ENCODE peak calls at places on chromosomes 1 and 21, in ten cellular contexts. One of them, this sample, is unnamed.
A peak's percentile ranks its signal among the peaks of the same experiment; 100 is the strongest.

GRCh38 chr1:29859126-29859525 is 622.8 kb downstream of the PTPRU start:
- DNase-seq in memory B cell: no peak
- DNase-seq in SHP77: no peak
- DNase-seq in RCC 7860: no peak
- DNase-seq in endothelial cell: no peak
- DNase-seq in T-cell: no peak
- DNase-seq in choroid plexus epithelial cell: no peak
- DNase-seq in sigmoid colon: no peak
- DNase-seq in mucosa of gallbladder: no peak
- DNase-seq in GM20000: no peak
- DNase-seq in this sample: no peak

GRCh38 chr1:54517536-54517935 is 30.5 kb upstream of the ACOT11 start:
- DNase-seq in memory B cell: no peak
- DNase-seq in SHP77: no peak
- DNase-seq in RCC 7860: no peak
- DNase-seq in endothelial cell: no peak
- DNase-seq in T-cell: no peak
- DNase-seq in choroid plexus epithelial cell: no peak
- DNase-seq in sigmoid colon: no peak
- DNase-seq in mucosa of gallbladder: no peak
- DNase-seq in GM20000: no peak
- DNase-seq in this sample: no peak

GRCh38 chr1:150609726-150610125 is 19.7 kb downstream of the ENSA start:
- DNase-seq in memory B cell: no peak
- DNase-seq in SHP77: no peak
- DNase-seq in RCC 7860: no peak
- DNase-seq in endothelial cell: no peak
- DNase-seq in T-cell: no peak
- DNase-seq in choroid plexus epithelial cell: peak; percentile 71
- DNase-seq in sigmoid colon: no peak
- DNase-seq in mucosa of gallbladder: no peak
- DNase-seq in GM20000: no peak
- DNase-seq in this sample: no peak

GRCh38 chr1:172991674-172992400 is 58.9 kb downstream of the TNFSF18 start:
- DNase-seq in memory B cell: no peak
- DNase-seq in SHP77: no peak
- DNase-seq in RCC 7860: no peak
- DNase-seq in endothelial cell: no peak
- DNase-seq in T-cell: no peak
- DNase-seq in choroid plexus epithelial cell: no peak
- DNase-seq in sigmoid colon: no peak
- DNase-seq in mucosa of gallbladder: no peak
- DNase-seq in GM20000: no peak
- DNase-seq in this sample: no peak

GRCh38 chr1:204255966-204256365 is 42.2 kb upstream of the GOLT1A start:
- DNase-seq in memory B cell: no peak
- DNase-seq in SHP77: no peak
- DNase-seq in RCC 7860: no peak
- DNase-seq in endothelial cell: no peak
- DNase-seq in T-cell: no peak
- DNase-seq in choroid plexus epithelial cell: peak; percentile 31
- DNase-seq in sigmoid colon: no peak
- DNase-seq in mucosa of gallbladder: no peak
- DNase-seq in GM20000: no peak
- DNase-seq in this sample: no peak

GRCh38 chr1:192657760-192658159 is 21.8 kb downstream of the RGS13 start:
- DNase-seq in memory B cell: no peak
- DNase-seq in SHP77: no peak
- DNase-seq in RCC 7860: no peak
- DNase-seq in endothelial cell: no peak
- DNase-seq in T-cell: no peak
- DNase-seq in choroid plexus epithelial cell: no peak
- DNase-seq in sigmoid colon: no peak
- DNase-seq in mucosa of gallbladder: no peak
- DNase-seq in GM20000: no peak
- DNase-seq in this sample: no peak

GRCh38 chr1:53851571-53852282 is 13.6 kb upstream of the NDC1 start:
- DNase-seq in memory B cell: no peak
- DNase-seq in SHP77: no peak
- DNase-seq in RCC 7860: no peak
- DNase-seq in endothelial cell: no peak
- DNase-seq in T-cell: no peak
- DNase-seq in choroid plexus epithelial cell: no peak
- DNase-seq in sigmoid colon: no peak
- DNase-seq in mucosa of gallbladder: no peak
- DNase-seq in GM20000: no peak
- DNase-seq in this sample: no peak

GRCh38 chr21:35562876-35563275 is 497.4 kb downstream of the SETD4 start:
- DNase-seq in memory B cell: no peak
- DNase-seq in SHP77: no peak
- DNase-seq in RCC 7860: no peak
- DNase-seq in endothelial cell: no peak
- DNase-seq in T-cell: no peak
- DNase-seq in choroid plexus epithelial cell: no peak
- DNase-seq in sigmoid colon: no peak
- DNase-seq in mucosa of gallbladder: no peak
- DNase-seq in GM20000: no peak
- DNase-seq in this sample: no peak

GRCh38 chr1:206551296-206551984 is 44.1 kb downstream of the RASSF5 start:
- DNase-seq in memory B cell: no peak
- DNase-seq in SHP77: no peak
- DNase-seq in RCC 7860: no peak
- DNase-seq in endothelial cell: no peak
- DNase-seq in T-cell: no peak
- DNase-seq in choroid plexus epithelial cell: no peak
- DNase-seq in sigmoid colon: no peak
- DNase-seq in mucosa of gallbladder: no peak
- DNase-seq in GM20000: no peak
- DNase-seq in this sample: no peak

GRCh38 chr21:38795475-38795874 is 10.3 kb upstream of the ETS2 start:
- DNase-seq in memory B cell: no peak
- DNase-seq in SHP77: no peak
- DNase-seq in RCC 7860: no peak
- DNase-seq in endothelial cell: no peak
- DNase-seq in T-cell: no peak
- DNase-seq in choroid plexus epithelial cell: no peak
- DNase-seq in sigmoid colon: no peak
- DNase-seq in mucosa of gallbladder: no peak
- DNase-seq in GM20000: no peak
- DNase-seq in this sample: no peak

GRCh38 chr21:36708512-36709029 is 9.7 kb downstream of the SIM2 start:
- DNase-seq in memory B cell: no peak
- DNase-seq in SHP77: no peak
- DNase-seq in RCC 7860: no peak
- DNase-seq in endothelial cell: no peak
- DNase-seq in T-cell: no peak
- DNase-seq in choroid plexus epithelial cell: no peak
- DNase-seq in sigmoid colon: no peak
- DNase-seq in mucosa of gallbladder: no peak
- DNase-seq in GM20000: no peak
- DNase-seq in this sample: no peak

GRCh38 chr1:13730751-13731482 is 30.9 kb downstream of the PRDM2 start:
- DNase-seq in memory B cell: peak; percentile 89
- DNase-seq in SHP77: no peak
- DNase-seq in RCC 7860: no peak
- DNase-seq in endothelial cell: no peak
- DNase-seq in T-cell: peak; percentile 86
- DNase-seq in choroid plexus epithelial cell: peak; percentile 56
- DNase-seq in sigmoid colon: no peak
- DNase-seq in mucosa of gallbladder: peak; percentile 44
- DNase-seq in GM20000: peak; percentile 82
- DNase-seq in this sample: peak; percentile 62

GRCh38 chr1:29465755-29466154 is 229.4 kb downstream of the PTPRU start:
- DNase-seq in memory B cell: no peak
- DNase-seq in SHP77: no peak
- DNase-seq in RCC 7860: no peak
- DNase-seq in endothelial cell: no peak
- DNase-seq in T-cell: no peak
- DNase-seq in choroid plexus epithelial cell: peak; percentile 39
- DNase-seq in sigmoid colon: peak; percentile 6
- DNase-seq in mucosa of gallbladder: no peak
- DNase-seq in GM20000: no peak
- DNase-seq in this sample: no peak

GRCh38 chr1:107404756-107405155 is 263.9 kb downstream of the NTNG1 start:
- DNase-seq in memory B cell: no peak
- DNase-seq in SHP77: no peak
- DNase-seq in RCC 7860: no peak
- DNase-seq in endothelial cell: no peak
- DNase-seq in T-cell: no peak
- DNase-seq in choroid plexus epithelial cell: peak; percentile 14
- DNase-seq in sigmoid colon: no peak
- DNase-seq in mucosa of gallbladder: no peak
- DNase-seq in GM20000: no peak
- DNase-seq in this sample: no peak

GRCh38 chr1:205536759-205537361 is 32.4 kb downstream of the CDK18 start:
- DNase-seq in memory B cell: no peak
- DNase-seq in SHP77: no peak
- DNase-seq in RCC 7860: no peak
- DNase-seq in endothelial cell: peak; percentile 0
- DNase-seq in T-cell: no peak
- DNase-seq in choroid plexus epithelial cell: no peak
- DNase-seq in sigmoid colon: peak; percentile 62
- DNase-seq in mucosa of gallbladder: peak; percentile 78
- DNase-seq in GM20000: no peak
- DNase-seq in this sample: no peak

GRCh38 chr21:36347962-36348328 is 27.9 kb downstream of the MORC3 start:
- DNase-seq in memory B cell: no peak
- DNase-seq in SHP77: no peak
- DNase-seq in RCC 7860: no peak
- DNase-seq in endothelial cell: no peak
- DNase-seq in T-cell: no peak
- DNase-seq in choroid plexus epithelial cell: peak; percentile 22
- DNase-seq in sigmoid colon: no peak
- DNase-seq in mucosa of gallbladder: no peak
- DNase-seq in GM20000: no peak
- DNase-seq in this sample: no peak

GRCh38 chr1:41045740-41046139 is 24.2 kb upstream of the SLFNL1 start:
- DNase-seq in memory B cell: no peak
- DNase-seq in SHP77: no peak
- DNase-seq in RCC 7860: no peak
- DNase-seq in endothelial cell: no peak
- DNase-seq in T-cell: no peak
- DNase-seq in choroid plexus epithelial cell: peak; percentile 65
- DNase-seq in sigmoid colon: no peak
- DNase-seq in mucosa of gallbladder: peak; percentile 79
- DNase-seq in GM20000: no peak
- DNase-seq in this sample: no peak

GRCh38 chr1:208036177-208036808 is 125.4 kb upstream of the CD34 start:
- DNase-seq in memory B cell: no peak
- DNase-seq in SHP77: no peak
- DNase-seq in RCC 7860: peak; percentile 31
- DNase-seq in endothelial cell: no peak
- DNase-seq in T-cell: no peak
- DNase-seq in choroid plexus epithelial cell: peak; percentile 61
- DNase-seq in sigmoid colon: no peak
- DNase-seq in mucosa of gallbladder: no peak
- DNase-seq in GM20000: peak; percentile 48
- DNase-seq in this sample: no peak

GRCh38 chr1:13487143-13487868 is 26.5 kb downstream of the LRRC38 start:
- DNase-seq in memory B cell: no peak
- DNase-seq in SHP77: peak; percentile 10
- DNase-seq in RCC 7860: no peak
- DNase-seq in endothelial cell: no peak
- DNase-seq in T-cell: no peak
- DNase-seq in choroid plexus epithelial cell: no peak
- DNase-seq in sigmoid colon: no peak
- DNase-seq in mucosa of gallbladder: no peak
- DNase-seq in GM20000: no peak
- DNase-seq in this sample: no peak

GRCh38 chr1:56576880-56577858 is 2.2 kb downstream of the PLPP3 start:
- DNase-seq in memory B cell: peak; percentile 11
- DNase-seq in SHP77: no peak
- DNase-seq in RCC 7860: no peak
- DNase-seq in endothelial cell: peak; percentile 15
- DNase-seq in T-cell: no peak
- DNase-seq in choroid plexus epithelial cell: peak; percentile 60
- DNase-seq in sigmoid colon: no peak
- DNase-seq in mucosa of gallbladder: no peak
- DNase-seq in GM20000: peak; percentile 42
- DNase-seq in this sample: peak; percentile 15

GRCh38 chr21:28235169-28235892 is 757.3 kb downstream of the LTN1 start:
- DNase-seq in memory B cell: no peak
- DNase-seq in SHP77: no peak
- DNase-seq in RCC 7860: no peak
- DNase-seq in endothelial cell: no peak
- DNase-seq in T-cell: no peak
- DNase-seq in choroid plexus epithelial cell: peak; percentile 35
- DNase-seq in sigmoid colon: peak; percentile 64
- DNase-seq in mucosa of gallbladder: no peak
- DNase-seq in GM20000: no peak
- DNase-seq in this sample: no peak

GRCh38 chr1:9881838-9882249 is 28.2 kb downstream of the CTNNBIP1 start:
- DNase-seq in memory B cell: no peak
- DNase-seq in SHP77: no peak
- DNase-seq in RCC 7860: peak; percentile 81
- DNase-seq in endothelial cell: no peak
- DNase-seq in T-cell: no peak
- DNase-seq in choroid plexus epithelial cell: peak; percentile 60
- DNase-seq in sigmoid colon: no peak
- DNase-seq in mucosa of gallbladder: no peak
- DNase-seq in GM20000: no peak
- DNase-seq in this sample: no peak

GRCh38 chr1:10637400-10637799 is 159.0 kb downstream of the CASZ1 start:
- DNase-seq in memory B cell: no peak
- DNase-seq in SHP77: no peak
- DNase-seq in RCC 7860: no peak
- DNase-seq in endothelial cell: no peak
- DNase-seq in T-cell: no peak
- DNase-seq in choroid plexus epithelial cell: no peak
- DNase-seq in sigmoid colon: peak; percentile 62
- DNase-seq in mucosa of gallbladder: no peak
- DNase-seq in GM20000: no peak
- DNase-seq in this sample: no peak

GRCh38 chr21:25944082-25944481 is 209.3 kb downstream of the GABPA start:
- DNase-seq in memory B cell: no peak
- DNase-seq in SHP77: no peak
- DNase-seq in RCC 7860: no peak
- DNase-seq in endothelial cell: no peak
- DNase-seq in T-cell: no peak
- DNase-seq in choroid plexus epithelial cell: no peak
- DNase-seq in sigmoid colon: no peak
- DNase-seq in mucosa of gallbladder: no peak
- DNase-seq in GM20000: no peak
- DNase-seq in this sample: no peak

GRCh38 chr1:115929846-115930245 is 46.5 kb upstream of the SLC22A15 start:
- DNase-seq in memory B cell: no peak
- DNase-seq in SHP77: no peak
- DNase-seq in RCC 7860: no peak
- DNase-seq in endothelial cell: no peak
- DNase-seq in T-cell: no peak
- DNase-seq in choroid plexus epithelial cell: peak; percentile 61
- DNase-seq in sigmoid colon: no peak
- DNase-seq in mucosa of gallbladder: no peak
- DNase-seq in GM20000: no peak
- DNase-seq in this sample: no peak

GRCh38 chr1:34946211-34946610 is 16.8 kb upstream of the DLGAP3 start:
- DNase-seq in memory B cell: no peak
- DNase-seq in SHP77: no peak
- DNase-seq in RCC 7860: no peak
- DNase-seq in endothelial cell: no peak
- DNase-seq in T-cell: no peak
- DNase-seq in choroid plexus epithelial cell: no peak
- DNase-seq in sigmoid colon: no peak
- DNase-seq in mucosa of gallbladder: no peak
- DNase-seq in GM20000: no peak
- DNase-seq in this sample: no peak

GRCh38 chr1:155226910-155227260 is 18.4 kb downstream of the MTX1 start:
- DNase-seq in memory B cell: no peak
- DNase-seq in SHP77: peak; percentile 74
- DNase-seq in RCC 7860: peak; percentile 30
- DNase-seq in endothelial cell: peak; percentile 63
- DNase-seq in T-cell: no peak
- DNase-seq in choroid plexus epithelial cell: peak; percentile 41
- DNase-seq in sigmoid colon: no peak
- DNase-seq in mucosa of gallbladder: no peak
- DNase-seq in GM20000: peak; percentile 41
- DNase-seq in this sample: no peak

GRCh38 chr1:153099646-153100045 is 5.3 kb upstream of the SPRR2E start:
- DNase-seq in memory B cell: no peak
- DNase-seq in SHP77: no peak
- DNase-seq in RCC 7860: no peak
- DNase-seq in endothelial cell: no peak
- DNase-seq in T-cell: no peak
- DNase-seq in choroid plexus epithelial cell: no peak
- DNase-seq in sigmoid colon: no peak
- DNase-seq in mucosa of gallbladder: no peak
- DNase-seq in GM20000: no peak
- DNase-seq in this sample: no peak